ENCODE peak calls at places on chromosomes 5 and 9, in four cellular contexts. Q, S, E and R are unnamed samples. For H3K79me2, the result is how much of the 10 kb centered on the place peaks cover.

GRCh38 chr9:38309324-38310195 is 82.9 kb upstream of the ALDH1B1 start:
- DNase-seq in Q (peak), S (peak), E (peak), R (no peak)

GRCh38 chr5:91840412-91840811 is 457.3 kb upstream of the ARRDC3 start:
- DNase-seq in Q (no peak), S (no peak), E (no peak), R (no peak)

GRCh38 chr5:57277085-57277484 is 103.2 kb downstream of the GPBP1 start:
- DNase-seq in Q (peak), S (peak), E (peak), R (peak)

GRCh38 chr9:105329729-105330082 is 85.3 kb downstream of the SLC44A1 start:
- DNase-seq in Q (peak), S (no peak), E (no peak), R (no peak)

GRCh38 chr5:15020731-15021130 is 149.2 kb upstream of the ANKH start:
- DNase-seq in Q (no peak), S (peak), E (no peak), R (no peak)

GRCh38 chr5:147613359-147613758 is 103.5 kb upstream of the DPYSL3 start:
- DNase-seq in Q (peak), S (peak), E (no peak), R (no peak)

GRCh38 chr5:55694152-55694830 is 17.8 kb downstream of the SLC38A9 start:
- DNase-seq in Q (peak), S (peak), E (peak), R (peak)

GRCh38 chr9:87659534-87660419 is 66.1 kb upstream of the CTSL start:
- DNase-seq in Q (no peak), S (no peak), E (no peak), R (no peak)

GRCh38 chr9:77751341-77752091 is 103.4 kb upstream of the GNA14 start:
- DNase-seq in Q (peak), S (peak), E (peak), R (peak)

GRCh38 chr9:137164370-137165249 is 5.2 kb downstream of the LRRC26 start:
- DNase-seq in Q (no peak), S (no peak), E (no peak), R (no peak)

GRCh38 chr9:126380447-126380846 is 53.8 kb downstream of the MVB12B start:
- DNase-seq in Q (no peak), S (no peak), E (no peak), R (no peak)

GRCh38 chr9:93907551-93908199 is 47.5 kb downstream of the BARX1 start:
- DNase-seq in Q (no peak), S (no peak), E (no peak), R (no peak)

GRCh38 chr5:138180183-138180782 is 1.4 kb downstream of the KIF20A start:
- DNase-seq in Q (peak), S (peak), E (peak), R (peak)

GRCh38 chr9:92048924-92049625 is 66.1 kb downstream of the SPTLC1 start:
- DNase-seq in Q (no peak), S (peak), E (no peak), R (no peak)
- H3K79me2 ChIP-seq in Q (under half), S (under half), E (under half), R (under half)

GRCh38 chr5:38639377-38640011 is 83.0 kb upstream of the LIFR start:
- DNase-seq in Q (no peak), S (no peak), E (no peak), R (no peak)
- H3K79me2 ChIP-seq in Q (under half), S (under half), E (under half), R (under half)

GRCh38 chr5:66915531-66915930 is 281.1 kb downstream of the CD180 start:
- DNase-seq in Q (no peak), S (no peak), E (no peak), R (no peak)

GRCh38 chr5:66908230-66908629 is 288.4 kb downstream of the CD180 start:
- DNase-seq in Q (no peak), S (no peak), E (no peak), R (no peak)

GRCh38 chr5:66909364-66909763 is 287.2 kb downstream of the CD180 start:
- DNase-seq in Q (peak), S (no peak), E (no peak), R (no peak)

DNA sequence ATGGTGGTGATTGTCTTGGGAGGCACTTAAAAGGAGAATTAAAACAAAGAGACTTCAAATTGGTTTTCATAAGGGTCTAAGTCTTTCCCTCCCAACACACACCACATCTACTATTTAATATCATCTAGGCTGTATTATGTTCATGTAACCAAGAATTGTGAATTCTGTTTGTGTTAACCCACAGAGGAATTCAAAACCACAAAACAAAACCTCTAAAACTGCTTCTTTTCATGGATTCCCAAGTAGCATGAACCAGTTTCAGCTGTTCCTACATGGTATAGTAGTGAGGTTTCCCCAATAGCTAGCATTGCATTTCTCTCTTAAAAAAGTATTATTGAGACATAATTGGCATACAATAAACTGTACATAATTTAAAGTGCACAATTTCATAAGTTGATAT is 283.8 kb downstream of the CD180 start:
- DNase-seq in Q (no peak), S (peak), E (no peak), R (no peak)
- H3K79me2 ChIP-seq in Q (under half), S (under half), E (under half), R (under half)

DNA sequence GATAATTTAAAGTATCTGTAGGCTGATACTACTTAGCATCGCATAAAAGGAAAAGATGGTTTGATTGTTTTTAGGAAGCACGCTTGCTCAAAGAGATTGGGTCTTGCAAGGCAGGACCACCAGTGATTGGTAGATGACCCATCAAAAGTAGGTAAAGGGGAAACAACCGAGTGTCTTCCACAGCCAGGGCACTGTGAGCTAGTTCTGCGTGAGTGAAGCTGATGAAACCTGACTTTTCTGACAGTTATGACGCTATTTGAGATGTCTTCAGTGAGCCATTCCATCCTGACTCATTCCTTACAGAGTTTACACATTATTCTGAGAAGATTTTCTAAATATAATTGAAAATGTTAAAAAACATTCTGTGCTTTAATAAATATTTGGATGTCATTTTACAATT is 49.7 kb downstream of the BASP1 start:
- DNase-seq in Q (no peak), S (no peak), E (no peak), R (no peak)
- H3K79me2 ChIP-seq in Q (half or more), S (half or more), E (half or more), R (under half)

DNA sequence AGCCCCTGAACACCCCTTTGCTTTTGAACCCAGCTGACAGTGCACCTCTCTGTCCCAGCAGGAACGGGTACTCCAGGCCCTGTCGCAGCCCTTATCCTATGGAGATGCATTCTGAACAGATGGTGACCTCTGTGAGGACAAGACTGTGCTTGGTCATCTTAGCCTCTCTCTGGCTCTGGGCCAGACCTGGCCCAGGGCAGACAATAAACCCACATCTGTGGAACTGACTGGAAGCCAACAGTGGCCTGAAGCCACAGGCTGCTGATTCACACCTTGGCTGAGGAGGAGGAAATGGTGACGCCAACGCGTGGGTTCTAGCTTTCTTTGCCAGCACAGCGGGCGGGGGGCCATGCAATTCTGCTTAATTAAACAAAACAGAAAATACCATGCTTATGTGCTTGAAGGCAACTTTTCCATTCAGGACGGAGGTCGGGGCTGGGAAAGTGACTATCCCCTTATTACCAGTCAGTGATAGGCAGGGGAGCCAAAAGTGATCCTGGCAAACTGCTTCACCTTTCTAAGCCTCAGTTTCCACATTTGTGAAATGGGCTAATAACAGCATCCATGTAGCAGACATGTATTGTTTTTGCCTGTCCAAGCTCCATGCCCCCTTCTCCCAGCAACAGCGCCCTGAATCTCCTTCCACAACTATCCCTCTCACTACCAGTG is 10.8 kb downstream of the SH3PXD2B start:
- DNase-seq in Q (peak), S (peak), E (peak), R (peak)
- H3K79me2 ChIP-seq in Q (half or more), S (under half), E (half or more), R (under half)

GRCh38 chr5:111280282-111280901 is 56.2 kb downstream of the CAMK4 start:
- DNase-seq in Q (no peak), S (no peak), E (peak), R (no peak)

GRCh38 chr5:111282798-111283197 is 58.6 kb downstream of the CAMK4 start:
- DNase-seq in Q (no peak), S (no peak), E (no peak), R (no peak)

GRCh38 chr5:111277061-111277460 is 52.9 kb downstream of the CAMK4 start:
- DNase-seq in Q (no peak), S (peak), E (no peak), R (no peak)

GRCh38 chr5:111278824-111279504 is 54.8 kb downstream of the CAMK4 start:
- DNase-seq in Q (peak), S (peak), E (peak), R (peak)
- H3K79me2 ChIP-seq in Q (under half), S (under half), E (under half), R (under half)